ENCODE peak calls at places on chromosomes 4 and X, in six cellular contexts. One of them, this sample, is unnamed.
A peak's percentile ranks its signal among the peaks of the same experiment; 100 is the strongest.

GRCh38 chrX:139077303-139078131 is 366.0 kb upstream of the FGF13 start:
- DNase-seq in cardiac fibroblast: peak; percentile 2
- DNase-seq in HFF-Myc: no peak
- DNase-seq in breast epithelium: no peak
- DNase-seq in psoas muscle: no peak
- DNase-seq in tibial artery: no peak
- DNase-seq in this sample: no peak

GRCh38 chr4:36274158-36274557 is 7.3 kb upstream of the DTHD1 start:
- DNase-seq in cardiac fibroblast: no peak
- DNase-seq in psoas muscle: no peak
- DNase-seq in breast epithelium: no peak
- DNase-seq in HFF-Myc: no peak
- DNase-seq in tibial artery: no peak
- DNase-seq in this sample: no peak

GRCh38 chrX:103584606-103585005 is 709 bp upstream of the TCEAL4 start:
- DNase-seq in cardiac fibroblast: peak; percentile 47
- DNase-seq in breast epithelium: no peak
- DNase-seq in HFF-Myc: no peak
- DNase-seq in tibial artery: no peak
- DNase-seq in psoas muscle: no peak
- DNase-seq in this sample: no peak

GRCh38 chrX:153438522-153438921 is 7.3 kb downstream of the TREX2 start:
- DNase-seq in tibial artery: no peak
- DNase-seq in cardiac fibroblast: peak; percentile 51
- DNase-seq in breast epithelium: no peak
- DNase-seq in HFF-Myc: peak; percentile 4
- DNase-seq in psoas muscle: no peak
- DNase-seq in this sample: no peak

GRCh38 chr4:24188459-24188858 is 298.6 kb upstream of the PPARGC1A start:
- DNase-seq in cardiac fibroblast: no peak
- DNase-seq in HFF-Myc: no peak
- DNase-seq in breast epithelium: no peak
- DNase-seq in psoas muscle: no peak
- DNase-seq in tibial artery: no peak
- DNase-seq in this sample: no peak

GRCh38 chrX:47311857-47312774 is 58.3 kb upstream of the ZNF157 start:
- DNase-seq in HFF-Myc: peak; percentile 26
- DNase-seq in breast epithelium: no peak
- DNase-seq in psoas muscle: no peak
- DNase-seq in tibial artery: no peak
- DNase-seq in cardiac fibroblast: peak; percentile 82
- DNase-seq in this sample: peak; percentile 36

GRCh38 chr4:86302242-86302641 is 57.6 kb downstream of the MAPK10 start:
- DNase-seq in tibial artery: no peak
- DNase-seq in HFF-Myc: peak; percentile 2
- DNase-seq in cardiac fibroblast: peak; percentile 85
- DNase-seq in psoas muscle: no peak
- DNase-seq in breast epithelium: no peak
- DNase-seq in this sample: no peak

GRCh38 chr4:610411-611261 is 14.7 kb upstream of the PDE6B start:
- DNase-seq in psoas muscle: no peak
- DNase-seq in HFF-Myc: peak; percentile 9
- DNase-seq in tibial artery: peak; percentile 49
- DNase-seq in cardiac fibroblast: peak; percentile 46
- DNase-seq in breast epithelium: no peak
- DNase-seq in this sample: no peak

GRCh38 chr4:26459756-26460530 is 30.3 kb downstream of the CCKAR start:
- DNase-seq in breast epithelium: no peak
- DNase-seq in tibial artery: no peak
- DNase-seq in psoas muscle: no peak
- DNase-seq in cardiac fibroblast: no peak
- DNase-seq in HFF-Myc: no peak
- DNase-seq in this sample: no peak

GRCh38 chrX:139204576-139204902 is 326.0 kb upstream of the F9 start:
- DNase-seq in tibial artery: no peak
- DNase-seq in HFF-Myc: no peak
- DNase-seq in cardiac fibroblast: no peak
- DNase-seq in breast epithelium: no peak
- DNase-seq in psoas muscle: no peak
- DNase-seq in this sample: no peak

GRCh38 chr4:92629302-92629701 is 325.5 kb downstream of the GRID2 start:
- DNase-seq in tibial artery: no peak
- DNase-seq in breast epithelium: no peak
- DNase-seq in cardiac fibroblast: no peak
- DNase-seq in psoas muscle: no peak
- DNase-seq in HFF-Myc: no peak
- DNase-seq in this sample: no peak

GRCh38 chrX:96994088-96994487 is 110.4 kb downstream of the RPA4 start:
- DNase-seq in psoas muscle: no peak
- DNase-seq in tibial artery: no peak
- DNase-seq in cardiac fibroblast: no peak
- DNase-seq in breast epithelium: no peak
- DNase-seq in HFF-Myc: no peak
- DNase-seq in this sample: no peak

GRCh38 chr4:95108883-95109421 is 351.2 kb downstream of the BMPR1B start:
- DNase-seq in breast epithelium: no peak
- DNase-seq in cardiac fibroblast: no peak
- DNase-seq in HFF-Myc: no peak
- DNase-seq in psoas muscle: no peak
- DNase-seq in tibial artery: no peak
- DNase-seq in this sample: no peak

GRCh38 chr4:7860600-7861158 is 79.0 kb downstream of the AFAP1 start:
- DNase-seq in HFF-Myc: no peak
- DNase-seq in cardiac fibroblast: no peak
- DNase-seq in breast epithelium: no peak
- DNase-seq in psoas muscle: no peak
- DNase-seq in tibial artery: no peak
- DNase-seq in this sample: no peak

GRCh38 chr4:23006756-23007155 is 314.0 kb downstream of the GBA3 start:
- DNase-seq in tibial artery: no peak
- DNase-seq in psoas muscle: no peak
- DNase-seq in cardiac fibroblast: no peak
- DNase-seq in breast epithelium: no peak
- DNase-seq in HFF-Myc: no peak
- DNase-seq in this sample: no peak

GRCh38 chr4:20418865-20419451 is 167.3 kb downstream of the SLIT2 start:
- DNase-seq in tibial artery: no peak
- DNase-seq in HFF-Myc: peak; percentile 41
- DNase-seq in cardiac fibroblast: peak; percentile 84
- DNase-seq in breast epithelium: no peak
- DNase-seq in psoas muscle: no peak
- DNase-seq in this sample: peak; percentile 34

GRCh38 chr4:160034501-160034900 is 931.6 kb downstream of the RAPGEF2 start:
- DNase-seq in psoas muscle: no peak
- DNase-seq in breast epithelium: no peak
- DNase-seq in HFF-Myc: no peak
- DNase-seq in tibial artery: no peak
- DNase-seq in cardiac fibroblast: no peak
- DNase-seq in this sample: no peak

DNA sequence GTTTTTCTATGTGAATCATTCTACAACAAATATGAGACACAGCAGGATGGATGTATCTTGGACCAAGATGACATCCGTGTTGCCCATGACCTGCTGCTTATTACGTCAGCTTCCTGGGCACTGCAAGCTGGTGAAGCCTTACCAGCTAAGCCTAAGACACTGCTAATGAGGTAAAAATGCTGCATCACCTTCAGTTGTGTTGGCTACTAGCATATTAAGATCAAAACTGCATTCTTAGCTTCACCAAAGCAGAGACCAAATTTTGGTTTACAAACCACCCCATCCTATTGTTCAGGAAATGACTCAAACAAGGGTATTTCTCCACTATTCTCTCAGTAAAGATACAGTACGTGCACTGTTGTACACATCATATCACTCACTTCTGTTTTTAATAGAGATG is 50.3 kb downstream of the MAML3 start:
- DNase-seq in HFF-Myc: no peak
- DNase-seq in cardiac fibroblast: peak; percentile 54
- DNase-seq in breast epithelium: no peak
- DNase-seq in psoas muscle: no peak
- DNase-seq in tibial artery: no peak
- DNase-seq in this sample: peak; percentile 26
- TF ChIP-seq CTCF in HFF-Myc: no peak
- TF ChIP-seq CTCF in cardiac fibroblast: no peak
- TF ChIP-seq CTCF in breast epithelium: no peak
- TF ChIP-seq CTCF in psoas muscle: no peak
- TF ChIP-seq CTCF in tibial artery: no peak
- TF ChIP-seq CTCF in this sample: no peak

GRCh38 chrX:70421618-70422017 is 1.5 kb upstream of the GDPD2 start:
- DNase-seq in HFF-Myc: no peak
- DNase-seq in tibial artery: no peak
- DNase-seq in breast epithelium: no peak
- DNase-seq in cardiac fibroblast: peak; percentile 20
- DNase-seq in psoas muscle: no peak
- DNase-seq in this sample: no peak
- TF ChIP-seq CTCF in HFF-Myc: no peak
- TF ChIP-seq CTCF in tibial artery: no peak
- TF ChIP-seq CTCF in breast epithelium: no peak
- TF ChIP-seq CTCF in cardiac fibroblast: no peak
- TF ChIP-seq CTCF in psoas muscle: no peak
- TF ChIP-seq CTCF in this sample: no peak

DNA sequence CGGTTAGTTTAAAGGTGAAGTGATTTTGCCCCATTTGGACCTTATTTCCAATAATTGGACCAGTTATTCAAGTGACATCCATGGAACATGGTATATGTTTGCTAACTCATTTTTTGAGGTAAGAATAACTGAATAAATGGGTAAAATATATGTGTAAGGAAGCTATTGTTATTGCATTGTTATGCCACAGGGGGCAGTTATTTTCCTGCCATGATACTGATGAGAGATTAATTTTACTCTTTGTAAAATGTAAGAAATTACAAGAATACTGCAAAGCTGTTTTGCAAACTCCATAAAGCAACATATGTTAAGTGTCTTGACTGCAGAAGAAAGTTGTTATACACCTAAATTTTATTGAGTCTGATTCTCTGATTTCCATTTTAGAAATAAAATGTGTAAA is 114.0 kb downstream of the IL1RAPL1 start:
- DNase-seq in cardiac fibroblast: no peak
- DNase-seq in breast epithelium: no peak
- DNase-seq in HFF-Myc: no peak
- DNase-seq in psoas muscle: no peak
- DNase-seq in tibial artery: no peak
- DNase-seq in this sample: no peak
- TF ChIP-seq CTCF in cardiac fibroblast: peak; percentile 25
- TF ChIP-seq CTCF in breast epithelium: no peak
- TF ChIP-seq CTCF in HFF-Myc: no peak
- TF ChIP-seq CTCF in psoas muscle: no peak
- TF ChIP-seq CTCF in tibial artery: no peak
- TF ChIP-seq CTCF in this sample: peak; percentile 5

GRCh38 chr4:89657931-89658700 is 178.8 kb downstream of the SNCA start:
- DNase-seq in cardiac fibroblast: peak; percentile 63
- DNase-seq in HFF-Myc: peak; percentile 16
- DNase-seq in breast epithelium: no peak
- DNase-seq in tibial artery: no peak
- DNase-seq in psoas muscle: no peak
- DNase-seq in this sample: no peak
- TF ChIP-seq CTCF in cardiac fibroblast: peak; percentile 31
- TF ChIP-seq CTCF in HFF-Myc: peak; percentile 28
- TF ChIP-seq CTCF in breast epithelium: no peak
- TF ChIP-seq CTCF in tibial artery: no peak
- TF ChIP-seq CTCF in psoas muscle: no peak
- TF ChIP-seq CTCF in this sample: peak; percentile 37

DNA sequence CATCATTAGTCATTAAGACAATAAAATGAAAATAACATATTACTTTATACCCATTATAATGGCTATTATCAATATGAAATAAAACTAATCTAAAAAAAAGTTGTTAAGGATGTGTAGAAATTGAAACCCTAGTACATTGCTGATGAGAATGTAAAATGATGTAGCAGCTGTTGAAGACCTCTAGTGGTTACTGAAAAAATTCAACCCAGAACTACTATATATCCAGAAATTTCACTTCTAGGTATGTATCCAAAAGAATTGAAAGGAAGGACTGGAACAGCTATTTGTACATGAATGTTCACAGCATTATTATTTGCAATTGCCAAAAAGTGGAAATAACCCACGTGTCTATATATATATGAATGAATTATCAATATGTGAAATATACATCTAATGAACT is 180.3 kb upstream of the KLHL4 start:
- DNase-seq in psoas muscle: no peak
- DNase-seq in HFF-Myc: no peak
- DNase-seq in tibial artery: no peak
- DNase-seq in breast epithelium: no peak
- DNase-seq in cardiac fibroblast: peak; percentile 0
- DNase-seq in this sample: no peak
- TF ChIP-seq CTCF in psoas muscle: no peak
- TF ChIP-seq CTCF in HFF-Myc: no peak
- TF ChIP-seq CTCF in tibial artery: no peak
- TF ChIP-seq CTCF in breast epithelium: no peak
- TF ChIP-seq CTCF in cardiac fibroblast: no peak
- TF ChIP-seq CTCF in this sample: no peak